ENCODE peak calls at places on chromosomes 7 and 10, in five cellular contexts. V is IMR-90, X is H1, Z is mesenchymal stem cell, Y is neuronal stem cell. F is an unnamed sample.

GRCh38 chr10:15585303-15585715 is 134.4 kb downstream of the ITGA8 start:
- DNase-seq in Z (peak), V (peak), Y (peak), X (peak), F (peak)

GRCh38 chr7:26686448-26686981 is 177.9 kb downstream of the SKAP2 start:
- DNase-seq in V (peak), Z (peak), Y (peak), X (peak), F (peak)

GRCh38 chr7:78634073-78634472 is 819.4 kb downstream of the MAGI2 start:
- DNase-seq in V (no peak), X (no peak), Z (no peak), Y (no peak), F (no peak)

GRCh38 chr10:132834891-132835847 is 49.2 kb upstream of the NKX6-2 start:
- DNase-seq in V (no peak), Y (no peak), X (no peak), Z (no peak), F (peak)

GRCh38 chr10:23069019-23069665 is 26.2 kb upstream of the MSRB2 start:
- DNase-seq in V (no peak), X (no peak), Z (no peak), Y (no peak), F (no peak)

GRCh38 chr10:42962902-42963231 is 114.0 kb upstream of the RET start:
- DNase-seq in Y (no peak), V (no peak), Z (no peak), X (no peak), F (no peak)

GRCh38 chr10:76082956-76083355 is 651.5 kb downstream of the LRMDA start:
- DNase-seq in V (peak), X (peak), Y (peak), Z (peak), F (peak)

GRCh38 chr10:132445516-132446194 is 48.7 kb downstream of the PWWP2B start:
- DNase-seq in Z (no peak), X (no peak), Y (no peak), V (no peak), F (no peak)

GRCh38 chr10:101085846-101086245 is 24.1 kb downstream of the KAZALD1 start:
- DNase-seq in X (no peak), Z (no peak), Y (no peak), V (no peak), F (no peak)

GRCh38 chr10:23079700-23080099 is 15.7 kb upstream of the MSRB2 start:
- DNase-seq in Z (no peak), V (no peak), X (no peak), Y (no peak), F (no peak)

GRCh38 chr10:3735175-3735574 is 49.8 kb downstream of the KLF6 start:
- DNase-seq in Y (no peak), X (no peak), V (no peak), Z (no peak), F (peak)

GRCh38 chr7:91247497-91247896 is 16.7 kb upstream of the FZD1 start:
- DNase-seq in X (no peak), V (no peak), Y (no peak), Z (no peak), F (no peak)

GRCh38 chr10:536935-537334 is 152.5 kb downstream of the DIP2C start:
- DNase-seq in Y (no peak), Z (no peak), X (no peak), V (no peak), F (no peak)

GRCh38 chr7:134527979-134528371 is 608 bp downstream of the AKR1B10 start:
- DNase-seq in V (peak), Y (no peak), X (no peak), Z (peak), F (no peak)

GRCh38 chr10:75616076-75616475 is 184.7 kb downstream of the LRMDA start:
- DNase-seq in V (no peak), Y (no peak), Z (no peak), X (no peak), F (no peak)

GRCh38 chr7:113086431-113086888 is at the start of gene GPR85:
- DNase-seq in Z (peak), Y (peak), V (peak), X (peak), F (peak)

GRCh38 chr7:101169110-101169837 is 3.9 kb upstream of the VGF start:
- DNase-seq in Y (no peak), Z (no peak), V (no peak), X (no peak), F (peak)

GRCh38 chr7:31465285-31465684 is 48.6 kb upstream of the ITPRID1 start:
- DNase-seq in V (no peak), X (no peak), Y (no peak), Z (no peak), F (peak)

GRCh38 chr7:3042861-3043489 is 692 bp downstream of the CARD11 start:
- DNase-seq in X (no peak), V (no peak), Z (no peak), Y (no peak), F (peak)

GRCh38 chr7:148191391-148192076 is 399.0 kb upstream of the C7orf33 start:
- DNase-seq in V (no peak), X (no peak), Z (no peak), Y (no peak), F (no peak)

GRCh38 chr7:51278797-51279196 is 37.8 kb downstream of the COBL start:
- DNase-seq in V (no peak), Y (no peak), Z (no peak), X (no peak), F (no peak)

GRCh38 chr7:43391518-43391917 is 191.4 kb upstream of the STK17A start:
- DNase-seq in Z (no peak), Y (no peak), V (no peak), X (no peak), F (no peak)

GRCh38 chr7:40436761-40437160 is 302.0 kb downstream of the SUGCT start:
- DNase-seq in Y (no peak), Z (no peak), V (no peak), X (no peak), F (no peak)

GRCh38 chr7:77481615-77482014 is 55.5 kb upstream of the PTPN12 start:
- DNase-seq in X (no peak), Y (no peak), V (no peak), Z (no peak), F (no peak)

GRCh38 chr7:28091190-28091589 is 89.4 kb downstream of the JAZF1 start:
- DNase-seq in X (no peak), Z (no peak), Y (no peak), V (no peak), F (no peak)

GRCh38 chr10:109676703-109677102 is 246.6 kb downstream of the XPNPEP1 start:
- DNase-seq in V (no peak), Z (no peak), X (no peak), Y (no peak), F (no peak)

GRCh38 chr10:86110156-86110786 is 256.3 kb downstream of the GRID1 start:
- DNase-seq in V (no peak), Z (no peak), X (no peak), Y (no peak), F (peak)

GRCh38 chr10:90849956-90850749 is 7.7 kb downstream of the HTR7 start:
- DNase-seq in X (no peak), Y (no peak), Z (no peak), V (peak), F (no peak)

GRCh38 chr7:75740846-75741497 is 2.2 kb upstream of the HIP1 start:
- DNase-seq in V (no peak), X (no peak), Z (no peak), Y (no peak), F (peak)

GRCh38 chr10:133218891-133219290 is 11.1 kb upstream of the UTF1 start:
- DNase-seq in Y (no peak), X (no peak), Z (no peak), V (no peak), F (no peak)

GRCh38 chr10:62587011-62587410 is 212.8 kb downstream of the ZNF365 start:
- DNase-seq in V (peak), X (no peak), Z (no peak), Y (no peak), F (no peak)

GRCh38 chr7:14833707-14834106 is 68.8 kb downstream of the DGKB start:
- DNase-seq in Y (no peak), Z (no peak), X (no peak), V (no peak), F (no peak)
- H3K23ac ChIP-seq in Y (no peak), Z (no peak), X (no peak), V (no peak), F (no peak)

GRCh38 chr10:97498076-97498840 is at the start of gene MMS19:
- DNase-seq in V (peak), X (peak), Z (peak), Y (peak), F (peak)
- H3K23ac ChIP-seq in V (peak), X (no peak), Z (peak), Y (peak), F (no peak)

GRCh38 chr10:19932806-19933371 is 116.7 kb downstream of the PLXDC2 start:
- DNase-seq in X (no peak), Z (no peak), Y (no peak), V (no peak), F (no peak)

GRCh38 chr10:19937989-19938388 is 121.8 kb downstream of the PLXDC2 start:
- DNase-seq in Z (no peak), Y (no peak), X (no peak), V (no peak), F (no peak)

GRCh38 chr10:19931886-19932285 is 115.7 kb downstream of the PLXDC2 start:
- DNase-seq in V (no peak), X (no peak), Z (no peak), Y (no peak), F (no peak)

GRCh38 chr10:19933772-19934171 is 117.5 kb downstream of the PLXDC2 start:
- DNase-seq in Z (no peak), V (no peak), X (no peak), Y (no peak), F (no peak)

GRCh38 chr10:19935106-19935505 is 118.9 kb downstream of the PLXDC2 start:
- DNase-seq in Y (no peak), X (no peak), V (no peak), Z (no peak), F (no peak)
- H3K23ac ChIP-seq in Y (peak), X (no peak), V (no peak), Z (no peak), F (no peak)

GRCh38 chr7:127654404-127655392 is 2.7 kb downstream of the SND1 start:
- DNase-seq in X (no peak), Z (peak), Y (no peak), V (no peak), F (no peak)

GRCh38 chr7:127650842-127651555 is 995 bp upstream of the SND1 start:
- DNase-seq in Z (peak), X (no peak), Y (no peak), V (peak), F (peak)

GRCh38 chr7:127653396-127653795 is 1.4 kb downstream of the SND1 start:
- DNase-seq in Z (no peak), V (no peak), X (no peak), Y (no peak), F (no peak)

GRCh38 chr7:127651556-127652332 is at the start of gene SND1:
- DNase-seq in V (peak), Y (peak), Z (peak), X (peak), F (peak)

DNA sequence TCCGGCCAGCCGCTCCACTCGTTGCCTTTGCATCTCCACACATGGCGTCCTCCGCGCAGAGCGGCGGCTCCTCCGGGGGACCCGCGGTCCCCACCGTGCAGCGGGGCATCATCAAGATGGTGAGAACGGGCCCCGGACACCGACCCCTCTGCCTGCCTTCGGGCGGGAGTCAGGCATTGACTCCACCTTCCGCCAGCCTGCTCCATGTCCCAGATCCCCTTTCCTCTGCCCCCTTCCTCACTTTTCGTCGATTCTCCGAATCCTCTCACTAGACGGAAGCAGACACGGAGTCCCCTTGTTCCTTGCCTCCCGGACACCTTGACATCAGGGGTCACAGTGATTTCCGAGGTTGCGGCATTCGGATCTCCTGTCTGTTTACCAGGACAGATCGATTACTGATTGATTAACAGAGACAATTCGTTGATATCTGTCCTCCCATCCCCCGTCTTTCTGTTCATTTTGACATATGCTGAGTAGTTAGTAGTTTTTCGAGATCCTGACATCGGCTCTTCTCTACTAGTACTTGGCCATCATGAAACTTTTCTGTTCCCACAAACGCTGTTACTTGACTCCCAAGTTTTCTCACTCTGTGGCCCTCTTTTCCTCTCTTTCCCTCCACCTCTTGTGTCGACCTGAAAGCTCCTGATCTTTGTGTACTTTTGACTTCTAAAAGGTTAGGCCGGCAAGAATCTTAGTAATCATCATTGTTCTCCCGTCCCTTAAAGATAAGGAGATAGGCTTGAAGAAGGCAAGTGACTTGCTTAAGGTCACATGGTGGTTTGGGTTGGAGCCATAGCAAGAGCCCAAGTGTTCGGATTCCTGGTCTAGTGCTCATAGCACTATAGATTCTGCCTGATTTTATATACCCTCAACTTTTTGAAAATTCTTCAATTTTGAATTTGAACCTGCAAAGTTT is 597 bp downstream of the SND1 start:
- DNase-seq in Z (peak), Y (no peak), V (peak), X (no peak), F (no peak)
- H3K23ac ChIP-seq in Z (peak), Y (peak), V (peak), X (no peak), F (no peak)

DNA sequence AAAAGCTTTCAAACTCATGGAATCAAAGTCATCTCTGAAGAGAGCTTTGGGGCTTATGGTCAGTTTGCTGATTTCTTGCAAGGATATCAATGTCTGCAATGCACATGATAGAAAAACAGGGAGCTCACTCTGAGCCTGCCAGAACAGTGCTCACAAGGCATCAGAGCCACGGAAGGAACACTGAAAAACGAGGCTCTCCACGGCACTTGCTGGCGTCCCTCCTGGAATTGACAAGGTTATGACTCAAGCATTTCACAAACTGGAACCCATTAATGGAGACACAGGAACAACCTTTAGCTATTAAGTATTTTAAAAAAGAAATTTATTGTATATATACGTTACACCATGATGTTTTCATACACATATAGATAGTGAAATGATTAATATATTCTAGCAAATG is 266.3 kb downstream of the KCND2 start:
- DNase-seq in Z (no peak), Y (no peak), X (no peak), V (no peak), F (no peak)
- H3K23ac ChIP-seq in Z (no peak), Y (no peak), X (no peak), V (no peak), F (no peak)

GRCh38 chr10:94850766-94851165 is 87.7 kb upstream of the CYP2C9 start:
- DNase-seq in V (no peak), X (no peak), Y (no peak), Z (no peak), F (no peak)

GRCh38 chr10:94853065-94853464 is 85.4 kb upstream of the CYP2C9 start:
- DNase-seq in X (no peak), Z (no peak), Y (no peak), V (no peak), F (no peak)

GRCh38 chr10:94851263-94851662 is 87.2 kb upstream of the CYP2C9 start:
- DNase-seq in X (no peak), Z (no peak), V (no peak), Y (no peak), F (no peak)
- H3K23ac ChIP-seq in X (no peak), Z (no peak), V (no peak), Y (no peak), F (no peak)

GRCh38 chr10:113529575-113529974 is 23.3 kb upstream of the HABP2 start:
- DNase-seq in Y (no peak), Z (no peak), V (no peak), X (no peak), F (no peak)

GRCh38 chr10:113525713-113526112 is 27.1 kb upstream of the HABP2 start:
- DNase-seq in Z (no peak), Y (no peak), X (no peak), V (no peak), F (no peak)

GRCh38 chr10:113527181-113527580 is 25.7 kb upstream of the HABP2 start:
- DNase-seq in X (no peak), Z (no peak), Y (no peak), V (no peak), F (no peak)

GRCh38 chr10:113530476-113530875 is 22.4 kb upstream of the HABP2 start:
- DNase-seq in V (no peak), X (no peak), Y (no peak), Z (no peak), F (no peak)

DNA sequence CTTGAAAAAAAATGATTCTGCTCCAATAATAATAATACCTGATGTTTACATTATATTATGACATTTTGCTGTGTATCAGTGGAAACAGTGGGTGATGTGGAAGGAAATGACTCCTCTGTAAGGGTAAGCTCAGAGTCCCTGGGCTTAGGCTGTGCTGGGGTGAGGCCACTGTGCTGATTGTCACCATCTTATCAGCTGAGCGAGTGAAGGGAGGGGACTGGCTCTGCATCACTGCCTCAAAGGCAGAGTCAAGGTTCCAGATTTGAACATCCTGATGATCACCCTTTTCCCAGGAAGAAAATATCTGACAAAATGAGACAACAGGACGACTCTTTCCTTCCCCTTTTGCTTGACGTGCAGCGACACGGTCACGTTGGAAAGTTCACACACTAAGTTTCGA is 24.0 kb upstream of the HABP2 start:
- DNase-seq in Z (no peak), X (no peak), V (no peak), Y (no peak), F (no peak)
- H3K23ac ChIP-seq in Z (no peak), X (no peak), V (no peak), Y (no peak), F (no peak)

GRCh38 chr10:49527061-49527460 is 11.9 kb downstream of the ERCC6 start:
- DNase-seq in V (no peak), Y (no peak), Z (no peak), X (no peak), F (no peak)
- H3K23ac ChIP-seq in V (no peak), Y (no peak), Z (no peak), X (no peak), F (no peak)

GRCh38 chr10:89414879-89415821 is 782 bp downstream of the IFIT5 start:
- DNase-seq in Y (peak), Z (peak), V (peak), X (no peak), F (peak)
- H3K23ac ChIP-seq in Y (peak), Z (peak), V (peak), X (no peak), F (no peak)

F was measured in H9.